ENCODE peak calls at places on chromosomes 11 and 22, in eight cellular contexts. R is H54, E is dermis microvascular lymphatic vessel endothelial cell, M is AG08395, P is posterior cingulate gyrus, F is bronchial epithelial cell, I is 8988T, Z is cardiac muscle cell. J is an unnamed sample.

GRCh38 chr22:20441631-20442484 is 4.2 kb upstream of the SCARF2 start:
- DNase-seq in R (no peak), E (no peak), M (no peak), P (no peak), F (no peak), I (no peak), Z (peak), J (peak)

GRCh38 chr11:12397953-12398352 is 20.6 kb downstream of the PARVA start:
- DNase-seq in R (peak), E (no peak), M (peak), P (no peak), F (no peak), I (no peak), Z (no peak), J (peak)

GRCh38 chr11:118997627-118998387 is at the start of gene CENATAC:
- DNase-seq in R (peak), E (peak), M (peak), P (peak), F (peak), I (peak), Z (peak), J (peak)

GRCh38 chr11:108817971-108818370 is 153.1 kb downstream of the DDX10 start:
- DNase-seq in R (no peak), E (no peak), M (no peak), P (no peak), F (no peak), I (no peak), Z (no peak), J (no peak)

GRCh38 chr11:122791836-122792235 is 46.5 kb upstream of the CRTAM start:
- DNase-seq in R (peak), E (no peak), M (peak), P (no peak), F (no peak), I (no peak), Z (no peak), J (peak)

GRCh38 chr11:2296913-2297622 is 4.7 kb downstream of the C11orf21 start:
- DNase-seq in R (no peak), E (no peak), M (no peak), P (no peak), F (no peak), I (no peak), Z (no peak), J (no peak)

GRCh38 chr11:103257360-103257759 is 148.1 kb downstream of the DYNC2H1 start:
- DNase-seq in R (peak), E (no peak), M (peak), P (no peak), F (peak), I (no peak), Z (peak), J (peak)

GRCh38 chr11:72684236-72684912 is 10.2 kb upstream of the PDE2A start:
- DNase-seq in R (peak), E (peak), M (peak), P (no peak), F (peak), I (peak), Z (peak), J (peak)

GRCh38 chr22:23401111-23401909 is 178.8 kb downstream of the IGLL1 start:
- DNase-seq in R (peak), E (no peak), M (peak), P (no peak), F (peak), I (no peak), Z (no peak), J (peak)

GRCh38 chr22:25362215-25362882 is 142.9 kb downstream of the CRYBB2 start:
- DNase-seq in R (no peak), E (no peak), M (peak), P (peak), F (peak), I (peak), Z (peak), J (peak)

GRCh38 chr11:117856892-117857291 is 19.6 kb downstream of the FXYD6 start:
- DNase-seq in R (no peak), E (no peak), M (no peak), P (no peak), F (no peak), I (no peak), Z (no peak), J (no peak)

GRCh38 chr11:132959663-132960062 is 572.6 kb downstream of the OPCML start:
- DNase-seq in R (no peak), E (no peak), M (no peak), P (no peak), F (no peak), I (no peak), Z (no peak), J (peak)

GRCh38 chr11:128599729-128600128 is 12.4 kb upstream of the ETS1 start:
- DNase-seq in R (no peak), E (no peak), M (no peak), P (no peak), F (peak), I (no peak), Z (no peak), J (peak)

GRCh38 chr11:70352074-70352473 is 46.3 kb upstream of the CTTN start:
- DNase-seq in R (no peak), E (no peak), M (no peak), P (no peak), F (no peak), I (no peak), Z (no peak), J (no peak)

GRCh38 chr22:28951969-28952521 is 68.7 kb downstream of the ZNRF3 start:
- DNase-seq in R (no peak), E (no peak), M (no peak), P (no peak), F (no peak), I (no peak), Z (no peak), J (peak)

GRCh38 chr11:8717876-8718753 is 35.5 kb downstream of the RPL27A start:
- DNase-seq in R (peak), E (no peak), M (peak), P (no peak), F (peak), I (no peak), Z (no peak), J (peak)

GRCh38 chr11:35549787-35550186 is 24.4 kb upstream of the PAMR1 start:
- DNase-seq in R (peak), E (no peak), M (peak), P (no peak), F (peak), I (no peak), Z (peak), J (peak)

GRCh38 chr22:30362632-30363281 is 6.0 kb downstream of the CCDC157 start:
- DNase-seq in R (peak), E (no peak), M (no peak), P (no peak), F (no peak), I (peak), Z (no peak), J (no peak)

GRCh38 chr11:76644591-76644990 is 26.0 kb downstream of the LRRC32 start:
- DNase-seq in R (no peak), E (no peak), M (no peak), P (no peak), F (peak), I (no peak), Z (no peak), J (no peak)

GRCh38 chr11:32267679-32268187 is 167.6 kb downstream of the WT1 start:
- DNase-seq in R (no peak), E (no peak), M (no peak), P (no peak), F (no peak), I (no peak), Z (no peak), J (no peak)

GRCh38 chr11:121497176-121497995 is 44.6 kb upstream of the SORL1-AS1 start:
- DNase-seq in R (no peak), E (no peak), M (no peak), P (no peak), F (no peak), I (no peak), Z (no peak), J (no peak)

GRCh38 chr22:35341090-35341874 is 39.6 kb upstream of the HMOX1 start:
- DNase-seq in R (no peak), E (no peak), M (no peak), P (no peak), F (no peak), I (no peak), Z (no peak), J (no peak)

GRCh38 chr22:20015971-20016733 is 471 bp downstream of the ARVCF start:
- DNase-seq in R (no peak), E (no peak), M (no peak), P (no peak), F (no peak), I (peak), Z (peak), J (no peak)

GRCh38 chr22:45878901-45879551 is 97.9 kb downstream of the WNT7B start:
- DNase-seq in R (no peak), E (no peak), M (no peak), P (no peak), F (no peak), I (no peak), Z (no peak), J (no peak)

GRCh38 chr11:129951883-129952262 is 50.8 kb downstream of the PRDM10 start:
- DNase-seq in R (no peak), E (no peak), M (no peak), P (no peak), F (no peak), I (no peak), Z (no peak), J (no peak)

GRCh38 chr11:23192256-23192655 is 332.0 kb upstream of the CCDC179 start:
- DNase-seq in R (no peak), E (no peak), M (no peak), P (no peak), F (peak), I (no peak), Z (no peak), J (peak)

GRCh38 chr22:43919106-43919965 is 4.3 kb upstream of the PNPLA3 start:
- DNase-seq in R (peak), E (no peak), M (peak), P (no peak), F (no peak), I (no peak), Z (no peak), J (peak)

GRCh38 chr11:83159901-83160865 is 3.3 kb downstream of the PCF11 start:
- DNase-seq in R (no peak), E (no peak), M (no peak), P (no peak), F (peak), I (no peak), Z (no peak), J (peak)

GRCh38 chr22:23054531-23055257 is 15.6 kb upstream of the GNAZ start:
- DNase-seq in R (no peak), E (no peak), M (no peak), P (no peak), F (no peak), I (no peak), Z (no peak), J (no peak)

GRCh38 chr11:95289378-95289777 is 58.4 kb upstream of the SESN3 start:
- DNase-seq in R (no peak), E (no peak), M (no peak), P (no peak), F (peak), I (no peak), Z (no peak), J (no peak)

GRCh38 chr22:19832476-19833108 is 22.1 kb downstream of the GNB1L start:
- DNase-seq in R (no peak), E (no peak), M (no peak), P (no peak), F (no peak), I (no peak), Z (no peak), J (peak)

GRCh38 chr22:30310881-30311771 is 15.6 kb downstream of the TBC1D10A start:
- DNase-seq in R (no peak), E (no peak), M (peak), P (no peak), F (no peak), I (no peak), Z (peak), J (peak)

GRCh38 chr11:73566422-73566821 is 31.5 kb downstream of the FAM168A start:
- DNase-seq in R (no peak), E (no peak), M (no peak), P (no peak), F (peak), I (no peak), Z (no peak), J (no peak)

GRCh38 chr22:37222440-37222971 is 10.2 kb upstream of the SSTR3 start:
- DNase-seq in R (no peak), E (no peak), M (no peak), P (no peak), F (no peak), I (no peak), Z (no peak), J (no peak)

GRCh38 chr11:12042215-12042676 is 33.8 kb upstream of the DKK3 start:
- DNase-seq in R (peak), E (peak), M (peak), P (no peak), F (peak), I (no peak), Z (no peak), J (peak)

GRCh38 chr11:1676254-1676740 is 20.7 kb upstream of the KRTAP5-6 start:
- DNase-seq in R (no peak), E (no peak), M (no peak), P (no peak), F (no peak), I (no peak), Z (no peak), J (no peak)

GRCh38 chr22:41561335-41561734 is 525 bp downstream of the CSDC2 start:
- DNase-seq in R (no peak), E (no peak), M (no peak), P (no peak), F (no peak), I (no peak), Z (no peak), J (no peak)

J was measured in AG10803.